ENCODE peak calls at places on chromosomes 2 and 18, in five cellular contexts. I is H7; K is kidney epithelial cell; T is epithelial cell of esophagus; E is T-helper 2 cell treated with Interferon-gamma antibody and Interleukin-4, amounts not matched to agents 5 μg/mL and 100 μg/mL, for 36 hours. R is an unnamed sample.
A peak's percentile ranks its signal among the peaks of the same experiment; 100 is the strongest.

GRCh38 chr2:96530474-96531357 is 5.8 kb upstream of the ARID5A start:
- DNase-seq in I (peak; percentile 25), T (no peak), K (no peak), E (no peak), R (no peak)

GRCh38 chr2:25879133-25879730 is 945 bp upstream of the ASXL2 start:
- DNase-seq in K (peak; percentile 26), T (peak; percentile 83), E (no peak), I (no peak), R (peak; percentile 33)

GRCh38 chr2:216879727-216880508 is 20.1 kb upstream of the TNP1 start:
- DNase-seq in I (no peak), K (no peak), E (no peak), T (no peak), R (no peak)

GRCh38 chr2:11692966-11693521 is 23.0 kb upstream of the NTSR2 start:
- DNase-seq in E (peak; percentile 44), T (peak; percentile 72), I (peak; percentile 85), K (no peak), R (peak; percentile 74)

GRCh38 chr2:19208479-19209204 is 149.8 kb downstream of the OSR1 start:
- DNase-seq in E (no peak), T (no peak), I (no peak), K (no peak), R (no peak)

GRCh38 chr2:112679484-112679883 is 33.7 kb downstream of the SLC20A1 start:
- DNase-seq in K (no peak), E (no peak), I (no peak), T (peak; percentile 84), R (no peak)

GRCh38 chr2:85476624-85477023 is 58.1 kb downstream of the SH2D6 start:
- DNase-seq in K (no peak), T (no peak), I (no peak), E (no peak), R (no peak)

GRCh38 chr2:43343573-43344304 is 117.3 kb upstream of the ZFP36L2 start:
- DNase-seq in I (no peak), K (peak; percentile 58), E (no peak), T (peak; percentile 58), R (peak; percentile 91)

GRCh38 chr18:50143891-50144290 is 51.1 kb downstream of the MYO5B start:
- DNase-seq in T (peak; percentile 96), K (no peak), I (no peak), E (no peak), R (no peak)

GRCh38 chr2:19883486-19883885 is 18.3 kb downstream of the TTC32 start:
- DNase-seq in T (no peak), K (no peak), I (peak; percentile 2), E (no peak), R (no peak)

GRCh38 chr2:70712916-70713315 is 55.1 kb downstream of the ADD2 start:
- DNase-seq in I (no peak), E (no peak), T (no peak), K (no peak), R (no peak)

GRCh38 chr2:159133795-159134194 is 152.7 kb downstream of the WDSUB1 start:
- DNase-seq in I (no peak), K (no peak), T (no peak), E (no peak), R (peak; percentile 66)

GRCh38 chr2:85893428-85894258 is 4.9 kb upstream of the ST3GAL5 start:
- DNase-seq in I (no peak), E (no peak), T (peak; percentile 94), K (no peak), R (peak; percentile 79)

GRCh38 chr18:28999711-29000110 is 822.8 kb upstream of the CDH2 start:
- DNase-seq in T (no peak), K (no peak), I (no peak), E (no peak), R (no peak)

GRCh38 chr2:220076734-220077133 is 449.3 kb downstream of the SLC4A3 start:
- DNase-seq in I (peak; percentile 38), E (no peak), K (no peak), T (peak; percentile 45), R (peak; percentile 49)

GRCh38 chr2:135657806-135658582 is 83.7 kb upstream of the UBXN4 start:
- DNase-seq in K (no peak), T (no peak), I (no peak), E (peak; percentile 39), R (no peak)

GRCh38 chr2:223635080-223635479 is 32.9 kb upstream of the SCG2 start:
- DNase-seq in K (no peak), I (no peak), T (peak; percentile 68), E (no peak), R (peak; percentile 57)

GRCh38 chr18:49368161-49368875 is 92.1 kb downstream of the DYM start:
- DNase-seq in T (no peak), E (no peak), I (no peak), K (no peak), R (no peak)

GRCh38 chr2:117195381-117195780 is 619.1 kb upstream of the DDX18 start:
- DNase-seq in E (no peak), I (no peak), K (no peak), T (no peak), R (no peak)

GRCh38 chr2:12990523-12990922 is 273.8 kb downstream of the TRIB2 start:
- DNase-seq in I (no peak), E (no peak), K (no peak), T (no peak), R (peak; percentile 30)

GRCh38 chr18:61946449-61946848 is 53.6 kb upstream of the RNF152 start:
- DNase-seq in I (no peak), K (no peak), T (peak; percentile 58), E (no peak), R (no peak)

GRCh38 chr2:216545359-216545758 is 46.7 kb downstream of the RPL37A start:
- DNase-seq in K (no peak), I (no peak), E (no peak), T (no peak), R (no peak)

GRCh38 chr2:54629914-54630609 is 93.4 kb upstream of the EML6 start:
- DNase-seq in E (no peak), T (peak; percentile 81), I (no peak), K (peak; percentile 96), R (peak; percentile 78)

GRCh38 chr18:39796413-39796812 is 2158.6 kb upstream of the PIK3C3 start:
- DNase-seq in T (peak; percentile 40), E (no peak), K (no peak), I (no peak), R (no peak)

GRCh38 chr2:204655101-204655500 is 109.8 kb downstream of the PARD3B start:
- DNase-seq in E (no peak), I (no peak), K (no peak), T (peak; percentile 56), R (peak; percentile 85)

GRCh38 chr2:66362651-66363050 is 72.3 kb upstream of the MEIS1 start:
- DNase-seq in I (no peak), K (no peak), T (no peak), E (no peak), R (no peak)

GRCh38 chr2:22970991-22971390 is 414.0 kb upstream of the KLHL29 start:
- DNase-seq in T (no peak), I (no peak), K (no peak), E (no peak), R (no peak)

GRCh38 chr2:40400336-40400953 is 51.4 kb downstream of the SLC8A1 start:
- DNase-seq in T (no peak), I (no peak), E (no peak), K (no peak), R (peak; percentile 48)